ENCODE peak calls at places on chromosomes 2 and 18, in five cellular contexts. R, G, Z, Y and X are unnamed samples.

GRCh38 chr2:71668326-71669057 is 215.1 kb downstream of the DYSF start:
- DNase-seq in R (no peak), G (peak), Z (no peak), Y (no peak), X (no peak)

GRCh38 chr2:179669196-179669595 is 192.2 kb downstream of the ZNF385B start:
- DNase-seq in R (no peak), G (no peak), Z (no peak), Y (no peak), X (no peak)

GRCh38 chr2:74109551-74109950 is 38.2 kb downstream of the BOLA3 start:
- DNase-seq in R (no peak), G (no peak), Z (no peak), Y (no peak), X (no peak)

GRCh38 chr2:50126845-50127244 is 905.1 kb downstream of the NRXN1 start:
- DNase-seq in R (no peak), G (peak), Z (no peak), Y (no peak), X (no peak)

GRCh38 chr2:74745766-74746165 is 88.2 kb upstream of the HK2 start:
- DNase-seq in R (no peak), G (no peak), Z (no peak), Y (no peak), X (no peak)

GRCh38 chr2:86049529-86049928 is 56.2 kb downstream of the POLR1A start:
- DNase-seq in R (no peak), G (no peak), Z (no peak), Y (no peak), X (no peak)

GRCh38 chr2:6915399-6915798 is 1.8 kb upstream of the RNF144A start:
- DNase-seq in R (no peak), G (no peak), Z (no peak), Y (no peak), X (no peak)

GRCh38 chr18:74249181-74249968 is 42.4 kb downstream of the CYB5A start:
- DNase-seq in R (peak), G (no peak), Z (no peak), Y (no peak), X (peak)

GRCh38 chr2:81304154-81304830 is 999.7 kb upstream of the LRRTM1 start:
- DNase-seq in R (no peak), G (no peak), Z (no peak), Y (no peak), X (no peak)

GRCh38 chr18:72652990-72653593 is 109.0 kb upstream of the CBLN2 start:
- DNase-seq in R (no peak), G (peak), Z (no peak), Y (peak), X (peak)

GRCh38 chr2:171248205-171248662 is 87.5 kb upstream of the TLK1 start:
- DNase-seq in R (no peak), G (no peak), Z (peak), Y (no peak), X (no peak)

GRCh38 chr2:237354930-237355329 is 59.0 kb downstream of the COL6A3 start:
- DNase-seq in R (peak), G (no peak), Z (no peak), Y (no peak), X (no peak)

GRCh38 chr2:197705143-197705911 is at the start of gene MARS2:
- DNase-seq in R (peak), G (peak), Z (peak), Y (peak), X (peak)

GRCh38 chr2:214215107-214215506 is 195.7 kb upstream of the VWC2L start:
- DNase-seq in R (no peak), G (no peak), Z (no peak), Y (no peak), X (no peak)

GRCh38 chr2:178379162-178379664 is 71.8 kb downstream of the PRKRA start:
- DNase-seq in R (no peak), G (no peak), Z (no peak), Y (no peak), X (no peak)

GRCh38 chr2:207162319-207162718 is 3.4 kb downstream of the KLF7 start:
- DNase-seq in R (no peak), G (no peak), Z (no peak), Y (no peak), X (no peak)

GRCh38 chr2:2586961-2587360 is 255.9 kb upstream of the MYT1L start:
- DNase-seq in R (no peak), G (no peak), Z (no peak), Y (no peak), X (no peak)

GRCh38 chr2:24576146-24576545 is 85.1 kb downstream of the NCOA1 start:
- DNase-seq in R (no peak), G (no peak), Z (no peak), Y (no peak), X (no peak)

GRCh38 chr2:156320491-156320896 is 12.0 kb downstream of the NR4A2 start:
- DNase-seq in R (peak), G (peak), Z (no peak), Y (no peak), X (peak)

GRCh38 chr2:18077724-18078123 is 199.3 kb downstream of the KCNS3 start:
- DNase-seq in R (peak), G (no peak), Z (no peak), Y (no peak), X (no peak)

GRCh38 chr2:189835855-189836558 is 51.8 kb downstream of the PMS1 start:
- DNase-seq in R (no peak), G (no peak), Z (no peak), Y (no peak), X (no peak)

GRCh38 chr2:120982598-120982997 is 246.9 kb downstream of the GLI2 start:
- DNase-seq in R (no peak), G (no peak), Z (no peak), Y (no peak), X (no peak)

GRCh38 chr2:36528274-36528673 is 69.7 kb downstream of the FEZ2 start:
- DNase-seq in R (no peak), G (no peak), Z (no peak), Y (no peak), X (no peak)
- H3K4me2 ChIP-seq in R (no peak), G (no peak), Z (peak), Y (no peak), X (no peak)

DNA sequence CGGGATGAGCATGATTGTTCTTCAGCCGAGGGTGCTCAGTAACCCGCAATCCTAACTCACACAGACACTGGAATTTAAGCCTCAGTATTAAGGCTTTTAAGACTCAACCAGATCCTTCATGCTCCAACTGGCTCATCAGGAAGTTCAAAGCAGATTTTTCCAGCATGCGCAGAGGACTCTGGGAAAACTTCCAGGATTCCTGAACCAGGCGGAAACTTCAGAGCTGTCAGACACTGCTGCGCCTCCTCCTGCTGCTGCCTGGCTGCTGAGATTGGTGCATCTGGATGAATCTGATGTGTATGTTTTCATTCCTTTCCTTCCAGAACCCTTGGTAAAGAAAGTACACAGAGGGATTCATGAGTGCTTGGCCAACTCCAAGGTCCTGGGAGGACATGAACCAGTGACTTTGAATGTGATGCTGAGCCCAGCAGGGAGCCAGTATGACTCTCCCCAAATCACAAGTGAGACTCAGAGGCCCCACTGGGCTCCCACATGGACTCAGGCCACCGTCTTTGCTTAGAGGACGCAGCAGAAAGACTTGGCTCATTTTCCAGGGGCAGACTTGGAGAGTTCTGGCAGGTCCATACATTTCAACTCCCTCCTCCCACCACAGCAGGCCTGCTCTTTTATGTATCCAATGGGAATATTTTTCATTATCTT is 143.5 kb upstream of the HDAC4 start:
- DNase-seq in R (no peak), G (no peak), Z (no peak), Y (no peak), X (no peak)
- TF ChIP-seq RCOR1 in R (no peak), G (no peak), Z (no peak), Y (no peak), X (no peak)

GRCh38 chr2:100819365-100820345 is at the start of gene NPAS2:
- DNase-seq in R (peak), G (peak), Z (no peak), Y (peak), X (peak)

GRCh38 chr2:100822587-100823248 is 2.8 kb downstream of the NPAS2 start:
- DNase-seq in R (peak), G (no peak), Z (no peak), Y (no peak), X (no peak)

GRCh38 chr2:100821913-100822260 is 1.9 kb downstream of the NPAS2 start:
- DNase-seq in R (no peak), G (no peak), Z (no peak), Y (no peak), X (no peak)

GRCh38 chr2:100820346-100821254 is 661 bp downstream of the NPAS2 start:
- DNase-seq in R (no peak), G (no peak), Z (no peak), Y (no peak), X (no peak)

DNA sequence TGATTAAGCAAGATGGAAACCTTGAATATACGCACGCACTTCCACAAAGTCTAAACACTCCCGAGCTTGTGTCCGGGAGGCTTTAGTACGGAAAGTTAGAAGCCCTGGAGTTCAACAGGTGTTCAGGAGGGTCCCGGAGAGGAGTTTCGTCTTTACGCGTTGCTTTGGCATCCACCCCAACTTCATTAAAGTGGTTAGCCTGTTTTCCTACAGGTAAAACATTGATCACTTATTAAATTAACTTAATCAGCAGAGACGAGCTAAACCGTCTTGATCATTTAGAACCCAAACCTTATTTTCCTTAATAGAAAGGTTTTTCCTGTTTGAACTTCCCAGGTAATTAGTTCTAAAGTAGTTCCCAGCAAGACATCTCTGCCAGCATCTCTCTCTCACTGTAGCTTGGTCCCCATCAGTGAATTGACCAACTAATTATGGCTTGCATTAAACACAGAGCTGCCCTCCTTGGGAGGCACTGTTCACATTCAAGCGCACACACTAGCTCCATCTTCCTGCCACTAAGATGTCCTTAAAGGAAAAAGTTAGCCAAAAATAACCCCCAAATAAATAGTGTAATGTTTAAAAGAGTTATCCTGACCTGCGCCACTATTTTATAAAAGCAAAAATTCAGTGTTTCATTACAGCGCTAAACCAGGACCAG is 1.4 kb downstream of the NPAS2 start:
- DNase-seq in R (no peak), G (no peak), Z (no peak), Y (no peak), X (no peak)
- H3K4me2 ChIP-seq in R (peak), G (peak), Z (no peak), Y (no peak), X (peak)

GRCh38 chr2:165621086-165621560 is 151.6 kb downstream of the CSRNP3 start:
- DNase-seq in R (no peak), G (no peak), Z (no peak), Y (no peak), X (no peak)
- TF ChIP-seq RCOR1 in R (no peak), G (no peak), Z (no peak), Y (no peak), X (no peak)

GRCh38 chr2:97952357-97952756 is 43.4 kb downstream of the TMEM131 start:
- DNase-seq in R (no peak), G (no peak), Z (no peak), Y (no peak), X (no peak)

GRCh38 chr2:97961534-97961933 is 34.2 kb downstream of the TMEM131 start:
- DNase-seq in R (no peak), G (no peak), Z (peak), Y (no peak), X (no peak)

GRCh38 chr2:97953867-97954266 is 41.9 kb downstream of the TMEM131 start:
- DNase-seq in R (no peak), G (no peak), Z (no peak), Y (no peak), X (no peak)

GRCh38 chr2:97958184-97958583 is 37.6 kb downstream of the TMEM131 start:
- DNase-seq in R (no peak), G (no peak), Z (no peak), Y (no peak), X (no peak)

GRCh38 chr2:97957432-97958183 is 38.1 kb downstream of the TMEM131 start:
- DNase-seq in R (peak), G (no peak), Z (no peak), Y (no peak), X (no peak)
- H3K4me2 ChIP-seq in R (no peak), G (no peak), Z (peak), Y (no peak), X (no peak)

GRCh38 chr2:209560911-209561310 is 137.1 kb downstream of the MAP2 start:
- DNase-seq in R (no peak), G (no peak), Z (no peak), Y (no peak), X (no peak)

GRCh38 chr2:209553913-209554312 is 130.1 kb downstream of the MAP2 start:
- DNase-seq in R (no peak), G (no peak), Z (no peak), Y (no peak), X (no peak)

DNA sequence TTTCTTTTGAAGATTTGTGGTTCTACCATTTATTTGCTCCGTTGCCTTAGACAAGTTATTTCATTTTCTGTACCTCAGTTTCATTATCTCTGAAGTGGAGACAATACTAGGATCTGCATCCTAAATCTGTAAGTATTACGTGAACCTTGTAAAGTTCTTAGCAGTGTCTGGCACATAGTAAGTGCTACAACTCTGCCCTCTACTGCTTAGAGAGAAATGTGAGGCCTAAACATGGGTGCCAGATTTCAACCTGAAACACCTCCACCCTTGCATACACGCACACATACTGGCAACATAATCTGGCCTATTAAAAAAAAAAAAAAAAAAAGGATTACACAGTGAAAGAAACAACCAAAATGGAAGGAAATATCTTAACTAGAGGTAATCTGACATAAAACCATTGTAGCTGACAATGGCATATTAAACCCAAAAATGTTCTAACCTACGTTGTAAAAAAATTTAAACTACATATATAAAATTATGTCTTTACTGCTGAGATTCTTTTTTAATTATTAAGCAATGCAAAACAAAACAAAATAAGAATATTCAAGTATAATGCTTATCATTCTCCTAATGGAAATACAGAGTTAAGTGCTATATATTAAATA is 132.6 kb downstream of the MAP2 start:
- DNase-seq in R (peak), G (peak), Z (no peak), Y (no peak), X (peak)
- TF ChIP-seq RCOR1 in R (no peak), G (no peak), Z (no peak), Y (no peak), X (no peak)